ENCODE peak calls at places on chromosomes 7 and 10, in four cellular contexts. S is HEK293T, Q is K562, V is GM12878. Z is an unnamed sample.

GRCh38 chr7:64294701-64295420 is 18.9 kb upstream of the ZNF736 start:
- DNase-seq in Q (no peak), V (no peak), S (no peak), Z (no peak)

GRCh38 chr10:96208271-96208670 is 63.1 kb downstream of the BLNK start:
- DNase-seq in Q (no peak), V (peak; percentile 21), S (no peak), Z (no peak)

GRCh38 chr10:69639291-69640195 is 9.5 kb downstream of the FAM241B start:
- DNase-seq in S (peak; percentile 70), V (peak; percentile 11), Q (peak; percentile 63), Z (peak; percentile 56)

GRCh38 chr10:103949728-103950127 is 17.2 kb upstream of the SLK start:
- DNase-seq in V (no peak), Q (no peak), S (no peak), Z (no peak)

GRCh38 chr10:34343764-34344163 is 471.3 kb downstream of the PARD3 start:
- DNase-seq in S (no peak), V (no peak), Q (no peak), Z (no peak)

GRCh38 chr7:66528652-66529051 is 100.0 kb upstream of the KCTD7 start:
- DNase-seq in Q (no peak), V (no peak), S (no peak), Z (no peak)

GRCh38 chr7:50335795-50336754 is 31.6 kb downstream of the IKZF1 start:
- DNase-seq in S (no peak), V (no peak), Q (peak; percentile 89), Z (no peak)

GRCh38 chr7:113015038-113015645 is 71.5 kb downstream of the GPR85 start:
- DNase-seq in V (no peak), S (no peak), Q (no peak), Z (peak; percentile 11)

GRCh38 chr7:141464551-141464950 is 86.7 kb upstream of the AGK start:
- DNase-seq in S (no peak), V (no peak), Q (no peak), Z (no peak)

GRCh38 chr7:46058424-46058823 is 137.4 kb upstream of the IGFBP3 start:
- DNase-seq in V (no peak), Q (no peak), S (no peak), Z (no peak)

GRCh38 chr7:5591547-5591899 is 167.9 kb upstream of the TNRC18 start:
- DNase-seq in S (no peak), V (no peak), Q (no peak), Z (peak; percentile 72)

GRCh38 chr7:24981544-24981951 is 1.6 kb upstream of the OSBPL3 start:
- DNase-seq in S (no peak), Q (no peak), V (no peak), Z (no peak)

GRCh38 chr7:23161502-23161901 is 20.3 kb upstream of the NUP42 start:
- DNase-seq in Q (no peak), V (no peak), S (no peak), Z (no peak)

GRCh38 chr10:78706256-78706655 is 362.5 kb upstream of the ZMIZ1 start:
- DNase-seq in S (no peak), Q (no peak), V (no peak), Z (no peak)

GRCh38 chr7:106774768-106775551 is 90.1 kb upstream of the PIK3CG start:
- DNase-seq in S (no peak), Q (peak; percentile 76), V (no peak), Z (no peak)

GRCh38 chr10:133257489-133258065 is 19.1 kb downstream of the ADAM8 start:
- DNase-seq in S (peak; percentile 54), Q (peak; percentile 55), V (no peak), Z (no peak)

GRCh38 chr10:26479766-26480492 is 41.8 kb downstream of the APBB1IP start:
- DNase-seq in Q (no peak), V (no peak), S (no peak), Z (no peak)

GRCh38 chr7:100127866-100128601 is 1.3 kb downstream of the MBLAC1 start:
- DNase-seq in V (no peak), Q (peak; percentile 15), S (peak; percentile 35), Z (no peak)

GRCh38 chr10:13371879-13372470 is 23.9 kb upstream of the SEPHS1 start:
- DNase-seq in Q (peak; percentile 89), S (peak; percentile 90), V (no peak), Z (peak; percentile 81)

GRCh38 chr7:18457832-18458231 is 37.7 kb upstream of the HDAC9 start:
- DNase-seq in Q (no peak), V (no peak), S (no peak), Z (no peak)

GRCh38 chr10:11866199-11866925 is 43.2 kb downstream of the PROSER2 start:
- DNase-seq in V (no peak), Q (no peak), S (no peak), Z (no peak)

GRCh38 chr7:87128883-87129282 is 23.4 kb upstream of the DMTF1 start:
- DNase-seq in Q (no peak), S (peak; percentile 54), V (no peak), Z (no peak)

GRCh38 chr10:662686-663465 is 26.6 kb downstream of the DIP2C start:
- DNase-seq in S (no peak), V (no peak), Q (no peak), Z (no peak)

GRCh38 chr10:122264931-122265330 is 6.2 kb upstream of the BTBD16 start:
- DNase-seq in S (no peak), V (no peak), Q (no peak), Z (no peak)

GRCh38 chr10:47402681-47403301 is 18.7 kb upstream of the ZNF488 start:
- DNase-seq in V (no peak), S (no peak), Q (no peak), Z (peak; percentile 70)

GRCh38 chr10:359093-359492 is 223.8 kb downstream of the ZMYND11 start:
- DNase-seq in S (no peak), V (no peak), Q (no peak), Z (no peak)

GRCh38 chr10:89129850-89130396 is 77.2 kb downstream of the CH25H start:
- DNase-seq in S (no peak), Q (no peak), V (no peak), Z (no peak)

GRCh38 chr7:138974103-138974502 is 7.1 kb downstream of the KIAA1549 start:
- DNase-seq in S (no peak), Q (no peak), V (no peak), Z (no peak)

GRCh38 chr10:63396123-63396719 is 69.6 kb downstream of the JMJD1C start:
- DNase-seq in S (no peak), Q (no peak), V (no peak), Z (no peak)

GRCh38 chr10:1754506-1755177 is 17.3 kb upstream of the ADARB2 start:
- DNase-seq in S (no peak), V (no peak), Q (no peak), Z (no peak)

GRCh38 chr7:20513341-20513740 is 102.1 kb upstream of the ABCB5 start:
- DNase-seq in Q (no peak), V (no peak), S (no peak), Z (no peak)
- TF ChIP-seq TARDBP in Q (no peak), V (no peak), S (no peak), Z (no peak)

DNA sequence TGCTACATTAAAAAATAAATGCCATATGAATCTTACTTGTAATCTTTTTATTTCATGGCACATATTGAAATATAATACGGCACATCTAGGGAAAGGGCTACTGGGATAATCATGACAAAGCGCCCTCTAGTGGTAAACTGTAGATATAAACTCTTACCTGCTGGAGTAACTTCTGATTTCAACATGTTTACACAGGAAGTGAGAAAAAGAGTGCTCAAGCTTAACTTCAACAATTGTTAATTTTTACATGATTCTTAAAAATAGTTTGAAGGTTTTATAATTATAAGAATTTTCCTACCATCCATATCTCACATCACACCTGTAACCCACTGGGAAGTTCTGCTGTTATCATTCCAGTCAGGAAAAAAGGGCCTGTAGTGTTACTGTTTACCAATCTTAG is 2.0 kb upstream of the HEPACAM2 start:
- DNase-seq in S (peak; percentile 45), Q (peak; percentile 68), V (peak; percentile 31), Z (peak; percentile 56)
- TF ChIP-seq TARDBP in S (no peak), Q (no peak), V (no peak), Z (no peak)

DNA sequence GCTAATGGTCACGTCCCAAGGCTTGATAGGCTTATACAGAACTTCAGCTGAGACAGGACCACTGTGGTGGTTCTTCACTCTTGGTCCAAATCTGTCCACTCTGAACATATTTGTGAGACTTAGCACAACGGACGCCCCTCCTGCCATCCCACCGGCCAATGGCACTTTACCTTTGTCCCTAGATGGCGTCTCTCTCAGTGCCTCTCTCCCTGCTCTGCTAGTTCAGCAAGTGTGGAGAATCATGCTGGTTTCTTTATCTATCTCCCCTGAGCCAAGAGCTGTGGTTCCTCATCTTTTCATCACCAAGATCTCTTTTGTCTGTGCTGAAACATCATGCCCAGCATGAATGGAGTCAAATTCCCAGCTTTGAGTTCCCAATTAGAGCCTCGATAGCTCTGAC is 69.7 kb downstream of the ZNF800 start:
- DNase-seq in Q (no peak), V (no peak), S (no peak), Z (no peak)
- TF ChIP-seq TARDBP in Q (no peak), V (no peak), S (no peak), Z (no peak)

GRCh38 chr10:4270116-4270515 is 485.1 kb upstream of the KLF6 start:
- DNase-seq in S (no peak), Q (no peak), V (no peak), Z (no peak)
- TF ChIP-seq TARDBP in S (no peak), Q (no peak), V (no peak), Z (no peak)

DNA sequence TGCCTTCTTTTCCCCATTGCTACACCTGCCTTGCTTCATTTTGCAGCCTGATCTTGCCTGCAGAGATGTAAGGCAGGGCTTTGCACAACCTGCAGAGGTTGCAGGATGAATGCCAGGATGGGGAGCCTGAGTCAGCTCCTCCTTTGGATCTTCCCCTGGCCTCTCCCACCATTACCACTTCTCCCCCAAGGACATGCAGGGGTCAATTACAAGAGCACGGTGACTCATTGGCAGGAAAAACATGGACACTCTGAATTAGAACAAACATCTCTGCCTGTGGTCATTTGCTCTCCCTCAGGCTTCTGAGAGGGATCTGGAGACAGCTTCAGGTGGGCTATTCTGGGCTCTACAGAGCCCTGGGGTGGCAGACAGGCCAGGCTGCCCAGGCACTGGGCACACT is 89.2 kb downstream of the HERPUD2 start:
- DNase-seq in S (no peak), V (no peak), Q (no peak), Z (no peak)
- TF ChIP-seq TARDBP in S (no peak), V (no peak), Q (no peak), Z (no peak)

Z was measured in HepG2.